ENCODE peak calls at places on chromosomes 12 and 14, in nine cellular contexts. W, J, V, D, E, Q, F, X and G are unnamed samples.

GRCh38 chr14:66070542-66071319 is 415.4 kb upstream of the CCDC196 start:
- DNase-seq in D (peak; percentile 76), E (peak; percentile 38), Q (no peak), X (peak; percentile 62), V (no peak), F (peak; percentile 48), W (peak; percentile 36), J (peak; percentile 86), G (peak; percentile 65)

GRCh38 chr12:107109726-107110518 is 16.6 kb upstream of the CRY1 start:
- DNase-seq in Q (no peak), J (no peak), F (no peak), V (no peak), D (no peak), E (no peak), W (no peak), X (no peak), G (no peak)

GRCh38 chr14:103806805-103807204 is 40.6 kb downstream of the PPP1R13B start:
- DNase-seq in V (no peak), W (no peak), J (no peak), E (peak; percentile 86), F (no peak), D (no peak), Q (no peak), X (no peak), G (no peak)

GRCh38 chr12:131056626-131057025 is 102.9 kb downstream of the ADGRD1 start:
- DNase-seq in W (no peak), J (no peak), E (no peak), Q (no peak), V (no peak), F (no peak), X (no peak), D (no peak), G (no peak)

GRCh38 chr12:132955094-132955932 is 793 bp downstream of the ZNF605 start:
- DNase-seq in E (peak; percentile 54), Q (peak; percentile 26), F (peak; percentile 61), W (no peak), D (no peak), J (peak; percentile 18), X (peak; percentile 23), V (peak; percentile 53), G (peak; percentile 78)

GRCh38 chr12:110932048-110932447 is 11.7 kb upstream of the MYL2 start:
- DNase-seq in X (peak; percentile 42), V (no peak), F (no peak), J (peak; percentile 54), Q (no peak), E (no peak), D (no peak), W (no peak), G (no peak)

GRCh38 chr14:74204481-74204880 is 34.8 kb upstream of the VSX2 start:
- DNase-seq in J (no peak), V (no peak), D (no peak), Q (no peak), X (no peak), E (no peak), F (no peak), W (no peak), G (no peak)

GRCh38 chr12:47349102-47349769 is 269.5 kb upstream of the AMIGO2 start:
- DNase-seq in F (no peak), W (no peak), X (no peak), D (no peak), V (no peak), E (no peak), Q (no peak), J (no peak), G (no peak)

GRCh38 chr12:23950011-23950774 is 723 bp upstream of the SOX5 start:
- DNase-seq in D (no peak), W (no peak), J (no peak), X (peak; percentile 71), F (no peak), V (no peak), Q (no peak), E (no peak), G (peak; percentile 26)

GRCh38 chr12:39005671-39006070 is 100.3 kb upstream of the CPNE8 start:
- DNase-seq in J (no peak), Q (no peak), E (no peak), X (no peak), D (no peak), V (no peak), F (no peak), W (no peak), G (no peak)

GRCh38 chr12:25257590-25258324 is 7.0 kb upstream of the KRAS start:
- DNase-seq in W (no peak), V (no peak), F (no peak), X (no peak), D (no peak), J (no peak), E (no peak), Q (no peak), G (no peak)

GRCh38 chr12:2550470-2551090 is 244.2 kb upstream of the FKBP4 start:
- DNase-seq in W (no peak), F (no peak), V (no peak), E (no peak), X (no peak), D (no peak), Q (no peak), J (no peak), G (no peak)

GRCh38 chr14:97456958-97457357 is 659.8 kb downstream of the VRK1 start:
- DNase-seq in X (no peak), Q (no peak), W (peak; percentile 52), J (no peak), E (peak; percentile 83), F (no peak), V (no peak), D (peak; percentile 22), G (no peak)

GRCh38 chr12:104353012-104353981 is 49.8 kb downstream of the EID3 start:
- DNase-seq in J (no peak), W (no peak), V (no peak), F (no peak), X (no peak), Q (no peak), E (peak; percentile 28), D (no peak), G (no peak)

GRCh38 chr14:75717729-75718128 is 56.7 kb downstream of the TTLL5 start:
- DNase-seq in E (no peak), V (no peak), J (no peak), F (no peak), D (no peak), X (no peak), Q (no peak), W (no peak), G (no peak)

GRCh38 chr14:60248697-60249314 is at the start of gene PPM1A:
- DNase-seq in W (peak; percentile 91), Q (peak; percentile 60), D (peak; percentile 95), J (peak; percentile 96), X (peak; percentile 93), V (peak; percentile 92), E (peak; percentile 99), F (peak; percentile 97), G (peak; percentile 97)